ENCODE peak calls at places on chromosomes 16 and 17, in four cellular contexts. B, Z, L and E are unnamed samples.

GRCh38 chr17:78315355-78316114 is 44.3 kb downstream of the SOCS3 start:
- DNase-seq in L (no peak), B (peak; percentile 92), Z (no peak), E (peak; percentile 73)

GRCh38 chr16:71432906-71433305 is 8.9 kb downstream of the TLE7 start:
- DNase-seq in L (no peak), B (no peak), Z (no peak), E (no peak)

GRCh38 chr17:63998050-63998720 is at the start of gene PRR29:
- DNase-seq in B (no peak), L (peak; percentile 84), Z (peak; percentile 19), E (peak; percentile 89)

GRCh38 chr17:46947236-46947635 is 24.3 kb downstream of the GOSR2 start:
- DNase-seq in L (no peak), B (no peak), Z (no peak), E (no peak)

GRCh38 chr17:45293413-45294211 is 23.2 kb downstream of the MAP3K14 start:
- DNase-seq in B (peak; percentile 99), Z (peak; percentile 40), L (no peak), E (no peak)

GRCh38 chr17:14840616-14841231 is 424.4 kb downstream of the PMP22 start:
- DNase-seq in Z (no peak), L (no peak), B (peak; percentile 56), E (no peak)

GRCh38 chr17:29918922-29919856 is 10.8 kb downstream of the SSH2 start:
- DNase-seq in L (no peak), B (no peak), Z (no peak), E (no peak)

GRCh38 chr16:83835972-83836566 is 28.3 kb downstream of the HSBP1 start:
- DNase-seq in Z (no peak), B (peak; percentile 40), L (no peak), E (no peak)

GRCh38 chr16:63628812-63629211 is 1493.1 kb downstream of the CDH11 start:
- DNase-seq in L (no peak), B (no peak), Z (no peak), E (no peak)

GRCh38 chr16:81632392-81633146 is 146.5 kb upstream of the PLCG2 start:
- DNase-seq in B (no peak), L (no peak), Z (no peak), E (no peak)

GRCh38 chr17:78364436-78365281 is 4.8 kb upstream of the SOCS3 start:
- DNase-seq in B (no peak), Z (no peak), L (no peak), E (no peak)

GRCh38 chr16:72992142-72992601 is 55.8 kb downstream of the ZFHX3 start:
- DNase-seq in L (no peak), Z (no peak), B (no peak), E (no peak)

GRCh38 chr17:34869636-34870035 is 91.6 kb downstream of the CCT6B start:
- DNase-seq in B (no peak), L (no peak), Z (no peak), E (no peak)

GRCh38 chr17:81996757-81997441 is 19.5 kb downstream of the ASPSCR1 start:
- DNase-seq in Z (no peak), L (no peak), B (no peak), E (no peak)

GRCh38 chr17:18319604-18320256 is 4.6 kb downstream of the SMCR8 start:
- DNase-seq in Z (no peak), L (peak; percentile 37), B (peak; percentile 64), E (no peak)

GRCh38 chr16:85426806-85427205 is 186.3 kb upstream of the GSE1 start:
- DNase-seq in B (no peak), L (no peak), Z (no peak), E (no peak)

GRCh38 chr16:50724237-50724747 is 17.6 kb upstream of the CYLD start:
- DNase-seq in B (no peak), L (no peak), Z (no peak), E (no peak)

GRCh38 chr16:26951950-26952349 is 114.8 kb upstream of the C16orf82 start:
- DNase-seq in B (no peak), Z (no peak), L (no peak), E (no peak)

GRCh38 chr17:79874329-79874981 is 35.2 kb upstream of the CBX4 start:
- DNase-seq in B (no peak), Z (no peak), L (peak; percentile 26), E (peak; percentile 81)

GRCh38 chr17:75406222-75406615 is 741 bp upstream of the GRB2 start:
- DNase-seq in B (no peak), L (no peak), Z (no peak), E (no peak)

GRCh38 chr17:37605081-37605480 is 4.1 kb downstream of the SYNRG start:
- DNase-seq in Z (no peak), L (no peak), B (no peak), E (no peak)

GRCh38 chr17:77308768-77309726 is 168.3 kb downstream of the SEC14L1 start:
- DNase-seq in Z (no peak), L (no peak), B (peak; percentile 84), E (no peak)

GRCh38 chr17:12856451-12856850 is 67.2 kb downstream of the ARHGAP44 start:
- DNase-seq in Z (no peak), B (no peak), L (no peak), E (no peak)

GRCh38 chr17:66676421-66676820 is 158.5 kb upstream of the CACNG5 start:
- DNase-seq in B (no peak), L (no peak), Z (no peak), E (no peak)

GRCh38 chr17:77254961-77255741 is 114.4 kb downstream of the SEC14L1 start:
- DNase-seq in Z (no peak), L (no peak), B (peak; percentile 91), E (no peak)

GRCh38 chr17:48545022-48545376 is at the start of gene HOXB2:
- DNase-seq in Z (no peak), L (peak; percentile 71), B (peak; percentile 61), E (no peak)

GRCh38 chr17:14559220-14559619 is 258.3 kb downstream of the HS3ST3B1 start:
- DNase-seq in Z (no peak), B (no peak), L (no peak), E (no peak)

GRCh38 chr17:77899494-77899893 is 59.0 kb upstream of the TNRC6C start:
- DNase-seq in Z (no peak), B (no peak), L (no peak), E (no peak)

GRCh38 chr17:80835816-80836657 is 155.6 kb upstream of the CHMP6 start:
- DNase-seq in B (no peak), L (no peak), Z (peak; percentile 41), E (no peak)

GRCh38 chr17:30476726-30477082 is 504 bp upstream of the GOSR1 start:
- DNase-seq in Z (no peak), L (peak; percentile 26), B (peak; percentile 9), E (peak; percentile 28)

GRCh38 chr16:84144301-84144858 is 597 bp downstream of the HSDL1 start:
- DNase-seq in L (no peak), Z (no peak), B (no peak), E (peak; percentile 56)